ENCODE peak calls at places on chromosomes 6 and 20, in six cellular contexts. T, M, G, V, B and J are unnamed samples.

GRCh38 chr6:7707787-7708186 is 18.1 kb upstream of the BMP6 start:
- DNase-seq in T (no peak), M (no peak), G (no peak), V (no peak), B (peak), J (peak)

GRCh38 chr20:37457928-37458327 is 63.1 kb upstream of the NNAT start:
- DNase-seq in T (no peak), M (no peak), G (no peak), V (no peak), B (no peak), J (no peak)

GRCh38 chr6:84258268-84258667 is 30.8 kb upstream of the CEP162 start:
- DNase-seq in T (no peak), M (no peak), G (no peak), V (no peak), B (no peak), J (no peak)

GRCh38 chr20:8078528-8078914 is 53.5 kb upstream of the PLCB1 start:
- DNase-seq in T (no peak), M (no peak), G (no peak), V (no peak), B (no peak), J (no peak)

GRCh38 chr20:29744071-29744470 is 1513.4 kb upstream of the DEFB115 start:
- DNase-seq in T (no peak), M (no peak), G (no peak), V (no peak), B (no peak), J (no peak)

GRCh38 chr6:51163843-51164529 is 345.3 kb downstream of the TFAP2B start:
- DNase-seq in T (no peak), M (no peak), G (no peak), V (no peak), B (no peak), J (no peak)

GRCh38 chr20:62320581-62321354 is 18.0 kb downstream of the ADRM1 start:
- DNase-seq in T (no peak), M (no peak), G (no peak), V (peak), B (no peak), J (no peak)

GRCh38 chr20:20368414-20369352 is 779 bp downstream of the INSM1 start:
- DNase-seq in T (no peak), M (no peak), G (peak), V (no peak), B (no peak), J (no peak)

GRCh38 chr20:33279261-33279910 is 3.6 kb upstream of the BPIFB1 start:
- DNase-seq in T (no peak), M (no peak), G (no peak), V (no peak), B (no peak), J (no peak)

GRCh38 chr6:31467151-31467550 is 30.8 kb upstream of the MICB start:
- DNase-seq in T (no peak), M (no peak), G (no peak), V (no peak), B (no peak), J (no peak)

GRCh38 chr6:18387061-18387721 is at the start of gene RNF144B:
- DNase-seq in T (no peak), M (no peak), G (peak), V (peak), B (no peak), J (no peak)

GRCh38 chr20:61789329-61789728 is 276.4 kb downstream of the TAF4 start:
- DNase-seq in T (no peak), M (no peak), G (no peak), V (no peak), B (no peak), J (no peak)

GRCh38 chr6:39393075-39393474 is 70.6 kb upstream of the KCNK16 start:
- DNase-seq in T (no peak), M (no peak), G (no peak), V (no peak), B (no peak), J (no peak)

GRCh38 chr6:21741221-21742109 is 147.9 kb downstream of the SOX4 start:
- DNase-seq in T (no peak), M (no peak), G (no peak), V (no peak), B (no peak), J (no peak)

GRCh38 chr6:74420221-74420620 is 724.2 kb downstream of the CD109 start:
- DNase-seq in T (no peak), M (no peak), G (no peak), V (no peak), B (no peak), J (no peak)

GRCh38 chr6:164322533-164322932 is 908.0 kb downstream of the QKI start:
- DNase-seq in T (peak), M (no peak), G (no peak), V (no peak), B (no peak), J (peak)

GRCh38 chr6:167760979-167761793 is 65.5 kb upstream of the AFDN start:
- DNase-seq in T (peak), M (no peak), G (no peak), V (no peak), B (no peak), J (no peak)

GRCh38 chr6:71028236-71028876 is 71.5 kb upstream of the B3GAT2 start:
- DNase-seq in T (no peak), M (no peak), G (no peak), V (no peak), B (no peak), J (no peak)

GRCh38 chr6:26215200-26216014 is 128.2 kb downstream of the HFE start:
- DNase-seq in T (no peak), M (no peak), G (no peak), V (no peak), B (no peak), J (no peak)

GRCh38 chr6:74720923-74721322 is 484.9 kb downstream of the COL12A1 start:
- DNase-seq in T (no peak), M (no peak), G (no peak), V (no peak), B (no peak), J (no peak)

GRCh38 chr20:53706511-53707031 is 112.9 kb upstream of the ZNF217 start:
- DNase-seq in T (no peak), M (peak), G (peak), V (no peak), B (peak), J (peak)

DNA sequence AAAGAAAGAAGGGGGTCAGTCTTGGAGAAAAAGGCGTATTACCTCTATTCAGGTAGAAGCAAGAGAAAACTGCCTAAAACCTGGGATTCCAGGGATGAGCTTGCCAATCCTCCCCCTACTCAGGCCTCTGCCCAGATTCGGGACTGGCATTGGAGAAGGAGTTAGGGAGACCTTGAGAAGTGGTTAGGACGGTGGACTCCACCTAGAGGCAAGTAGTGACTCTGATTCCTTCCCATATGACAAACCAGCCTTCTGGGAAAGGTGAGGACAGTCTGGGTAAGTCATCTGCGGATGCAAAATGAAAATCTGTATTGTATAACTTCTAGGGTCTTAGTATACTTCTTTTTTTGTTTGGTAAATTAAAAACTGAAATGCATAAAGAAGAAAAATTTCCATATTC is 43.8 kb downstream of the SLX4IP start:
- DNase-seq in T (no peak), M (no peak), G (no peak), V (no peak), B (no peak), J (no peak)
- TF ChIP-seq CTCF in T (no peak), M (no peak), G (no peak), V (no peak), B (no peak), J (no peak)

DNA sequence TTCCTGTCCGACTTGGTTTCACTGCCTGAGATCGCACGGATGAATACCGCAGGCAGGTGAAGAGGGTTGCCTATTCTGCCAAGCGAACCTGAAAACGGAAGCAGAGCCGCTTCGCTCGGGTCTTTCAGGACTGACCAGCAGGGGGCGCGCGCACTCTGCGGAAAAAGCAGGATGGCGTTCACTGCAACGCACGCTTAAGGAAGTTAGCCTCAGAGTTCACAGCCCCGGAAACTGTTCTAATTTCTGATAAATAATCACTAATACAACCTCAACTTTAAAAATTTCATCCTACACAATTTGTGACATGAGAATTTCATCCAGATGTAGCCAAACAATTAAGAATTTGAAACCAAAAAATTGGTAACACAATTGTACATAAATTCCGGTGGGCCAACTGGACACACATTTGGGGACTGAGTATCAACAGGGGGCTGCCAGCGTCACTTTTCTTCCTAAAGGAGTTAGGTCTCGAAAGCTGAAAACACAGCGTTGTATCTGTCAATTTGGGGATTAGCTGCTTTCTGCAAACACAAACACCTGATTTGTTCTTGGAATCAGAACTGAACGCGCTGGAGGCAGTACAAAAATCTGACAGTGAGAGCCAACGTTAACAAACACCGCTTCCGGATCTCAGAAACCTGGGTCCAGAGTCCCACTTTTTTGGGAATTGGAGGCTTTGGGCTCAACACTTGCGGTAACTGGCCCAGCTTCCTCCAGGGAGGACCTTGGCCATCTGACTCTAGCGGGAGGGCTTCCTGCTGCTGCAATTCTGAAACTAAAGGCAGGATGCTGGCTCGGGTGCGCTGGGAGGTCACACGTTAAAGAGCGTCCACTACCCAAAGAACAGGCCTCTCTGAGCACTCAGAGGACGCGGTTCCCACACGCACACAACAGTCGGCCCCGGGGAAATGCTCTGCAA is 8.8 kb downstream of the PXDC1 start:
- DNase-seq in T (peak), M (no peak), G (peak), V (peak), B (no peak), J (no peak)
- H3K4me3 ChIP-seq in T (no peak), M (no peak), G (peak), V (no peak), B (peak), J (no peak)

GRCh38 chr6:105993769-105994521 is 92.2 kb upstream of the PRDM1 start:
- DNase-seq in T (no peak), M (peak), G (no peak), V (peak), B (no peak), J (no peak)

GRCh38 chr6:105991561-105992314 is 94.4 kb upstream of the PRDM1 start:
- DNase-seq in T (no peak), M (no peak), G (no peak), V (peak), B (no peak), J (no peak)

GRCh38 chr6:105990151-105990550 is 96.0 kb upstream of the PRDM1 start:
- DNase-seq in T (no peak), M (no peak), G (no peak), V (no peak), B (no peak), J (no peak)

GRCh38 chr6:105993341-105993740 is 92.8 kb upstream of the PRDM1 start:
- DNase-seq in T (no peak), M (no peak), G (no peak), V (no peak), B (no peak), J (no peak)

DNA sequence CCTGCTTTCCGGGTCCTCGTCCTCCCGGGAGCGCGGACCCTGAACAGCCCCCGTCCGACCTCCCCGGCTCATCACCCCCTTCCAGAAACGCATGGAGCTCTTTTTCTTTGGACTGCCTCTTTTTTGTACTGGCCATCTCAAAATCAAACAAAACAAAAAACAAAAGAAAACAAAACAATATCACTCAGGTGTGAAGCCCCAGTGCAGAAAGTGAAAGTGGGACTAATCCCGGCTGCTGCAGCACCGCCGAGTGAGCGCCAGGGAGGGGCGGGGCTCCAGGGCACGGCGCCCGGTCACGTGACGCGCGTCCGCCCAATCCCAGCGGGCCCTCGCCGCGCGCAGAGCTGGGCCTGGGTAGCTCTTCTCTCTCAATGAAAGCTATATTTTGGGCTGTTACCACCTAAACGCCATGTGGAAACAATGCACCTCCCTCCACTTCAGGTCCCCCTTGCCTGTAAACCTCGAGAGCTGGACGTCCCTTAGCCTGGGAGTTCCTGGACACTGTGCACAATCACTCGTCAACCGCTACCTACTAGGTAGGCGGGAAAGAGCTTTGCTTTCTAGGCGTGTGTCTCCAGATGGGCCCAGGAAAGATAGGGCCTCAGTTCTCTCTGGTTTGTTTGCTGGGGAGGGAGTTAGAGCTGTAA is 93.7 kb upstream of the PRDM1 start:
- DNase-seq in T (peak), M (peak), G (peak), V (peak), B (no peak), J (no peak)
- TF ChIP-seq CTCF in T (no peak), M (no peak), G (no peak), V (no peak), B (no peak), J (no peak)

GRCh38 chr6:132733288-132733687 is 19.4 kb upstream of the VNN1 start:
- DNase-seq in T (no peak), M (no peak), G (no peak), V (no peak), B (no peak), J (no peak)
- H3K4me3 ChIP-seq in T (no peak), M (no peak), G (no peak), V (no peak), B (no peak), J (no peak)

GRCh38 chr6:108762394-108762793 is 85.8 kb upstream of the ARMC2 start:
- DNase-seq in T (no peak), M (no peak), G (no peak), V (no peak), B (no peak), J (no peak)

GRCh38 chr6:108757357-108757756 is 90.9 kb upstream of the ARMC2 start:
- DNase-seq in T (no peak), M (no peak), G (no peak), V (no peak), B (no peak), J (no peak)

GRCh38 chr6:108763931-108764579 is 84.2 kb upstream of the ARMC2 start:
- DNase-seq in T (no peak), M (no peak), G (no peak), V (no peak), B (no peak), J (no peak)

GRCh38 chr6:108758884-108759283 is 89.3 kb upstream of the ARMC2 start:
- DNase-seq in T (no peak), M (no peak), G (no peak), V (no peak), B (no peak), J (no peak)

GRCh38 chr6:108760158-108761050 is 87.8 kb upstream of the ARMC2 start:
- DNase-seq in T (peak), M (no peak), G (no peak), V (no peak), B (no peak), J (peak)
- TF ChIP-seq CTCF in T (no peak), M (no peak), G (no peak), V (no peak), B (no peak), J (no peak)

DNA sequence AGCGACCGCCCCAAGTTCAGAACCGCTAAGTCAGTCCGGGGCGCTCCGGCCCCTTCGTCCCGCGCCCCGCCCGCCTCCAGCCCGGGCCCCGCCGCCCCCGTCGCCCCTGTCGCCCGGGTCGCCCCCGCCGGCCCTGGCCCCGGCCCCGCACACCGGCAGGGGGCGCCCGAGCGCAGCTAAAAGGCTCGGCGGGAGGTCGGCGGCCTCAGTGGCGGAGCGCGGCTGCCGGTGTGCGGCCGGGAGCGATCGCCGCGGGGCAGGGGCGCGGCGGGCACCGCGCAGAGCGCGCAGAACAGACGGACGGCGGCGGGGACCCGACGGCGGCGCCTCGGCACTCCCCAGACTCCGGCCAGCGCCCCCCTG is at the start of gene FNDC1:
- DNase-seq in T (no peak), M (no peak), G (peak), V (peak), B (no peak), J (no peak)
- H3K4me3 ChIP-seq in T (peak), M (peak), G (peak), V (peak), B (peak), J (peak)